ENCODE peak calls at places on chromosome 22, in nine cellular contexts. One of them, this sample, is unnamed.

GRCh38 chr22:22803285-22803853 is 84.2 kb upstream of the IGLL5 start:
- DNase-seq in neural progenitor cell: no peak
- DNase-seq in fibroblast of lung: no peak
- DNase-seq in pancreas: no peak
- DNase-seq in tibial nerve: no peak
- DNase-seq in mesendoderm: no peak
- DNase-seq in fibroblast of the aortic adventitia: no peak
- DNase-seq in adrenal gland: no peak
- DNase-seq in dorsolateral prefrontal cortex: no peak
- DNase-seq in this sample: no peak

GRCh38 chr22:21641417-21641794 is 696 bp upstream of the SDF2L1 start:
- DNase-seq in neural progenitor cell: peak
- DNase-seq in fibroblast of lung: peak
- DNase-seq in pancreas: no peak
- DNase-seq in tibial nerve: peak
- DNase-seq in mesendoderm: peak
- DNase-seq in fibroblast of the aortic adventitia: peak
- DNase-seq in adrenal gland: peak
- DNase-seq in dorsolateral prefrontal cortex: no peak
- DNase-seq in this sample: no peak

GRCh38 chr22:43827926-43828710 is 16.0 kb upstream of the EFCAB6 start:
- DNase-seq in neural progenitor cell: no peak
- DNase-seq in fibroblast of lung: no peak
- DNase-seq in pancreas: no peak
- DNase-seq in tibial nerve: no peak
- DNase-seq in mesendoderm: no peak
- DNase-seq in fibroblast of the aortic adventitia: no peak
- DNase-seq in adrenal gland: no peak
- DNase-seq in dorsolateral prefrontal cortex: no peak
- DNase-seq in this sample: no peak

GRCh38 chr22:49295465-49295743 is 532.3 kb downstream of the BRD1 start:
- DNase-seq in neural progenitor cell: no peak
- DNase-seq in fibroblast of lung: no peak
- DNase-seq in pancreas: no peak
- DNase-seq in tibial nerve: no peak
- DNase-seq in mesendoderm: no peak
- DNase-seq in fibroblast of the aortic adventitia: no peak
- DNase-seq in adrenal gland: no peak
- DNase-seq in dorsolateral prefrontal cortex: no peak
- DNase-seq in this sample: no peak

GRCh38 chr22:19070397-19071169 is 51.6 kb downstream of the DGCR2 start:
- DNase-seq in neural progenitor cell: no peak
- DNase-seq in fibroblast of lung: no peak
- DNase-seq in pancreas: no peak
- DNase-seq in tibial nerve: no peak
- DNase-seq in mesendoderm: peak
- DNase-seq in fibroblast of the aortic adventitia: no peak
- DNase-seq in adrenal gland: no peak
- DNase-seq in dorsolateral prefrontal cortex: no peak
- DNase-seq in this sample: peak

GRCh38 chr22:36166086-36166485 is 5.5 kb upstream of the APOL3 start:
- DNase-seq in neural progenitor cell: no peak
- DNase-seq in fibroblast of lung: no peak
- DNase-seq in pancreas: no peak
- DNase-seq in tibial nerve: no peak
- DNase-seq in mesendoderm: peak
- DNase-seq in fibroblast of the aortic adventitia: no peak
- DNase-seq in adrenal gland: no peak
- DNase-seq in dorsolateral prefrontal cortex: no peak
- DNase-seq in this sample: no peak

GRCh38 chr22:22681221-22681739 is 36.9 kb downstream of the GGTLC2 start:
- DNase-seq in neural progenitor cell: no peak
- DNase-seq in fibroblast of lung: peak
- DNase-seq in pancreas: no peak
- DNase-seq in tibial nerve: no peak
- DNase-seq in mesendoderm: peak
- DNase-seq in fibroblast of the aortic adventitia: peak
- DNase-seq in adrenal gland: peak
- DNase-seq in dorsolateral prefrontal cortex: no peak
- DNase-seq in this sample: no peak

GRCh38 chr22:49923445-49923844 is 5.0 kb downstream of the CRELD2 start:
- DNase-seq in neural progenitor cell: no peak
- DNase-seq in fibroblast of lung: peak
- DNase-seq in pancreas: no peak
- DNase-seq in tibial nerve: no peak
- DNase-seq in mesendoderm: no peak
- DNase-seq in fibroblast of the aortic adventitia: no peak
- DNase-seq in adrenal gland: no peak
- DNase-seq in dorsolateral prefrontal cortex: no peak
- DNase-seq in this sample: no peak

GRCh38 chr22:19066531-19067271 is 55.5 kb downstream of the DGCR2 start:
- DNase-seq in neural progenitor cell: no peak
- DNase-seq in fibroblast of lung: peak
- DNase-seq in pancreas: no peak
- DNase-seq in tibial nerve: no peak
- DNase-seq in mesendoderm: no peak
- DNase-seq in fibroblast of the aortic adventitia: peak
- DNase-seq in adrenal gland: peak
- DNase-seq in dorsolateral prefrontal cortex: no peak
- DNase-seq in this sample: no peak

GRCh38 chr22:50656122-50657070 is 16.2 kb upstream of the SHANK3 start:
- DNase-seq in neural progenitor cell: no peak
- DNase-seq in fibroblast of lung: peak
- DNase-seq in pancreas: no peak
- DNase-seq in tibial nerve: no peak
- DNase-seq in mesendoderm: peak
- DNase-seq in fibroblast of the aortic adventitia: peak
- DNase-seq in adrenal gland: peak
- DNase-seq in dorsolateral prefrontal cortex: no peak
- DNase-seq in this sample: no peak

GRCh38 chr22:37345863-37346514 is 63.7 kb downstream of the CYTH4 start:
- DNase-seq in neural progenitor cell: no peak
- DNase-seq in fibroblast of lung: peak
- DNase-seq in pancreas: no peak
- DNase-seq in tibial nerve: peak
- DNase-seq in mesendoderm: no peak
- DNase-seq in fibroblast of the aortic adventitia: peak
- DNase-seq in adrenal gland: no peak
- DNase-seq in dorsolateral prefrontal cortex: no peak
- DNase-seq in this sample: no peak

GRCh38 chr22:50416996-50417395 is 57.8 kb downstream of the SBF1 start:
- DNase-seq in neural progenitor cell: no peak
- DNase-seq in fibroblast of lung: no peak
- DNase-seq in pancreas: no peak
- DNase-seq in tibial nerve: no peak
- DNase-seq in mesendoderm: no peak
- DNase-seq in fibroblast of the aortic adventitia: no peak
- DNase-seq in adrenal gland: no peak
- DNase-seq in dorsolateral prefrontal cortex: no peak
- DNase-seq in this sample: no peak

GRCh38 chr22:24554316-24555159 is at the start of gene GUCD1:
- DNase-seq in neural progenitor cell: peak
- DNase-seq in fibroblast of lung: peak
- DNase-seq in pancreas: peak
- DNase-seq in tibial nerve: no peak
- DNase-seq in mesendoderm: peak
- DNase-seq in fibroblast of the aortic adventitia: peak
- DNase-seq in adrenal gland: peak
- DNase-seq in dorsolateral prefrontal cortex: no peak
- DNase-seq in this sample: no peak

GRCh38 chr22:32465661-32466060 is 1.4 kb upstream of the BPIFC start:
- DNase-seq in neural progenitor cell: no peak
- DNase-seq in fibroblast of lung: no peak
- DNase-seq in pancreas: no peak
- DNase-seq in tibial nerve: no peak
- DNase-seq in mesendoderm: no peak
- DNase-seq in fibroblast of the aortic adventitia: no peak
- DNase-seq in adrenal gland: no peak
- DNase-seq in dorsolateral prefrontal cortex: no peak
- DNase-seq in this sample: no peak

GRCh38 chr22:37544955-37545702 is 15.2 kb upstream of the CDC42EP1 start:
- DNase-seq in neural progenitor cell: peak
- DNase-seq in fibroblast of lung: peak
- DNase-seq in pancreas: peak
- DNase-seq in tibial nerve: peak
- DNase-seq in mesendoderm: peak
- DNase-seq in fibroblast of the aortic adventitia: peak
- DNase-seq in adrenal gland: peak
- DNase-seq in dorsolateral prefrontal cortex: peak
- DNase-seq in this sample: no peak

GRCh38 chr22:45905924-45906865 is 70.8 kb downstream of the WNT7B start:
- DNase-seq in neural progenitor cell: peak
- DNase-seq in fibroblast of lung: peak
- DNase-seq in pancreas: no peak
- DNase-seq in tibial nerve: no peak
- DNase-seq in mesendoderm: no peak
- DNase-seq in fibroblast of the aortic adventitia: peak
- DNase-seq in adrenal gland: no peak
- DNase-seq in dorsolateral prefrontal cortex: no peak
- DNase-seq in this sample: no peak
- H3K4me3 ChIP-seq in neural progenitor cell: no peak
- H3K4me3 ChIP-seq in fibroblast of lung: no peak
- H3K4me3 ChIP-seq in pancreas: no peak
- H3K4me3 ChIP-seq in tibial nerve: no peak
- H3K4me3 ChIP-seq in mesendoderm: no peak
- H3K4me3 ChIP-seq in fibroblast of the aortic adventitia: no peak
- H3K4me3 ChIP-seq in adrenal gland: no peak
- H3K4me3 ChIP-seq in dorsolateral prefrontal cortex: no peak
- H3K4me3 ChIP-seq in this sample: no peak

GRCh38 chr22:42645938-42646568 is 3.1 kb downstream of the CYB5R3 start:
- DNase-seq in neural progenitor cell: no peak
- DNase-seq in fibroblast of lung: no peak
- DNase-seq in pancreas: no peak
- DNase-seq in tibial nerve: no peak
- DNase-seq in mesendoderm: no peak
- DNase-seq in fibroblast of the aortic adventitia: no peak
- DNase-seq in adrenal gland: no peak
- DNase-seq in dorsolateral prefrontal cortex: no peak
- DNase-seq in this sample: no peak
- H3K4me3 ChIP-seq in neural progenitor cell: no peak
- H3K4me3 ChIP-seq in fibroblast of lung: no peak
- H3K4me3 ChIP-seq in pancreas: peak
- H3K4me3 ChIP-seq in tibial nerve: peak
- H3K4me3 ChIP-seq in mesendoderm: no peak
- H3K4me3 ChIP-seq in fibroblast of the aortic adventitia: peak
- H3K4me3 ChIP-seq in adrenal gland: no peak
- H3K4me3 ChIP-seq in dorsolateral prefrontal cortex: peak
- H3K4me3 ChIP-seq in this sample: peak

DNA sequence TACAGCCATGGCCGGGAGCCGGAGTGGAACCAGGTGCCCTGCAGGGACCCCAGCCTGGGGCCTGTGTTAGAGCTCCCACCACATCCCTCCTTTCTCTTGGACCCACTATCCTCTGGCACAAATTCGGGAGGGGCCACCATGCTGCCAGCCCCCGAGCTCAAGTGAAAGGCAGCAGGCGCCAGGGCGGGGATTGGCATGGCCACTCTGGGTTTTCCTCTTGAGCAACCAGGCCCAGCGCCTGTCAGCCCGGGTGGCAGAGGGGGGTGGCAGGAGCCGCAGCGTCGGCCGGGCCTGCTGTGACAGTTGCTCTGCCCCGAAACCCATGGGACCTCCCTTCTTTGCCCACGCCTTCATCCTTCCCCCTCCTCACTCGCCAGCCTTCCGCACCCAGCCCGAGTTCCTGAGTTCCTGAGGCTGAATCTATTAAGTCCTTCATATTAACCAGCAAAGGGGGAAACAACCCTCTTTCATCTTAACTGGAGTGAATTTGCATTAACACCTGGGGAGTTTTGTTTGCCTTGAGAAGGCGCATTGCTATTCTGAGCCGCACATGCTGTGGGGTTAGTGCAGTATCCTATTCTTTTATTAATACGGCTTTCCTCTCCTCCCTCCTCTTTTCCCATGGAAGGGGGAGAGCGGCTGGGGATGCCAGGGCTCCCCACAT is 16.7 kb upstream of the CABP7 start:
- DNase-seq in neural progenitor cell: peak
- DNase-seq in fibroblast of lung: no peak
- DNase-seq in pancreas: no peak
- DNase-seq in tibial nerve: no peak
- DNase-seq in mesendoderm: no peak
- DNase-seq in fibroblast of the aortic adventitia: no peak
- DNase-seq in adrenal gland: no peak
- DNase-seq in dorsolateral prefrontal cortex: peak
- DNase-seq in this sample: no peak
- H3K4me3 ChIP-seq in neural progenitor cell: peak
- H3K4me3 ChIP-seq in fibroblast of lung: no peak
- H3K4me3 ChIP-seq in pancreas: no peak
- H3K4me3 ChIP-seq in tibial nerve: no peak
- H3K4me3 ChIP-seq in mesendoderm: no peak
- H3K4me3 ChIP-seq in fibroblast of the aortic adventitia: no peak
- H3K4me3 ChIP-seq in adrenal gland: no peak
- H3K4me3 ChIP-seq in dorsolateral prefrontal cortex: no peak
- H3K4me3 ChIP-seq in this sample: no peak

DNA sequence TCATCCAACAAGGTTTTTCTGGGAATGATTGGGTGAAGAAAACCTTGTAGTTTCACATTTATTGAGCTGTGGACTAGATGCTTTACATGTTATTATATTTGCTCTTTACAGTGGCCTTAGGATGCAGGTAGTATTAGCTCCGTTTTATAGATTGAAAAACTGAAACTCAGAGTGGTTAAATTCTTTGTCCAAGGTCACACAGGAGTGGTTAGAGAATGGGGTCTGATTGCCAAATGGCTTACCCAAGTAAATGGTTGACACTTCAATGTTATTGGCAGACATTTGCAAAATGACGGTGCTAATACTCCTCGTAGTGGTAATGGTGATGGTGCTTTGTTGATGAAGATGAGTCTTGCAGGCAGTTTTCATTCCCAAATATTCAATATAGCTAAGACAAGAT is 2.2 kb downstream of the GTPBP1 start:
- DNase-seq in neural progenitor cell: no peak
- DNase-seq in fibroblast of lung: no peak
- DNase-seq in pancreas: no peak
- DNase-seq in tibial nerve: no peak
- DNase-seq in mesendoderm: no peak
- DNase-seq in fibroblast of the aortic adventitia: no peak
- DNase-seq in adrenal gland: no peak
- DNase-seq in dorsolateral prefrontal cortex: no peak
- DNase-seq in this sample: no peak
- H3K4me3 ChIP-seq in neural progenitor cell: peak
- H3K4me3 ChIP-seq in fibroblast of lung: no peak
- H3K4me3 ChIP-seq in pancreas: peak
- H3K4me3 ChIP-seq in tibial nerve: no peak
- H3K4me3 ChIP-seq in mesendoderm: no peak
- H3K4me3 ChIP-seq in fibroblast of the aortic adventitia: no peak
- H3K4me3 ChIP-seq in adrenal gland: no peak
- H3K4me3 ChIP-seq in dorsolateral prefrontal cortex: peak
- H3K4me3 ChIP-seq in this sample: peak

DNA sequence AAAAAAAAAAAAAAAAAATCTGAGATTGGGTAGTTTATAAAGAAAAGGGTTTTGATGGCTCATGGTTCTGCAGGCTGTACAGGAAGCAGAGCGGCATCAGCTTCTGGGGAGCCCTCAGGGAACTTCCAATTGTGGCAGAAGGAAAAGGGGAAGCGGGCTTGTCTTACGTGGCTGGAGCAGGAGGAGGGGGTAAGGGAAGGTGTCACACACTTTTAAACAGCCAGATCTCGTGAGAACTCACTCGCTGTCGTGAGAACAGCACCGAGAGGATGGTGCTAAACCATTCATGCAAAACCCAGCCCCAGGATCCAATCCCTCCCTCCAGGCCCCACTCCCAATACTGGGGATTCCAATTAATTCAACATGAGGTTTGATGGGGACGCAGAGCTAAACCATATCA is 806.2 kb downstream of the TBC1D22A start:
- DNase-seq in neural progenitor cell: no peak
- DNase-seq in fibroblast of lung: no peak
- DNase-seq in pancreas: no peak
- DNase-seq in tibial nerve: no peak
- DNase-seq in mesendoderm: no peak
- DNase-seq in fibroblast of the aortic adventitia: no peak
- DNase-seq in adrenal gland: no peak
- DNase-seq in dorsolateral prefrontal cortex: no peak
- DNase-seq in this sample: peak
- H3K4me3 ChIP-seq in neural progenitor cell: no peak
- H3K4me3 ChIP-seq in fibroblast of lung: no peak
- H3K4me3 ChIP-seq in pancreas: no peak
- H3K4me3 ChIP-seq in tibial nerve: no peak
- H3K4me3 ChIP-seq in mesendoderm: no peak
- H3K4me3 ChIP-seq in fibroblast of the aortic adventitia: no peak
- H3K4me3 ChIP-seq in adrenal gland: no peak
- H3K4me3 ChIP-seq in dorsolateral prefrontal cortex: no peak
- H3K4me3 ChIP-seq in this sample: no peak

This sample was measured in suprapubic skin.